ENCODE peak calls at places on chromosome 1, in ten cellular contexts. K is left ventricle myocardium inferior; Q is lower lobe of right lung; H is A172; P is RWPE2; I is activated CD8-positive, alpha-beta memory T cell treated with anti-CD3 and anti-CD28 coated beads, Interleukin-2, amount 50 U/mL, for 4 hours; J is spleen; L is activated CD4-positive, alpha-beta T cell treated with anti-CD3 and anti-CD28 coated beads, Interleukin-2, amount 50 U/mL, for 4 hours; R is activated gamma-delta T cell; M is heart right ventricle. B is an unnamed sample.

GRCh38 chr1:196114193-196114592 is 494.0 kb downstream of the KCNT2 start:
- DNase-seq in P (no peak), K (no peak), Q (no peak), I (no peak), M (no peak), L (no peak), J (no peak), H (no peak), R (no peak), B (no peak)

GRCh38 chr1:221439734-221440436 is 302.0 kb downstream of the DUSP10 start:
- DNase-seq in I (peak; percentile 25), H (peak; percentile 100), R (no peak), P (no peak), K (no peak), L (peak; percentile 21), M (no peak), J (no peak), Q (no peak), B (no peak)

GRCh38 chr1:109815809-109816791 is 52.4 kb upstream of the EPS8L3 start:
- DNase-seq in L (no peak), I (no peak), P (no peak), Q (no peak), M (no peak), K (no peak), R (no peak), J (no peak), H (no peak), B (no peak)

GRCh38 chr1:248817065-248817464 is 8.7 kb downstream of the SH3BP5L start:
- DNase-seq in J (peak; percentile 83), I (no peak), R (no peak), K (no peak), H (no peak), P (no peak), Q (no peak), M (no peak), L (no peak), B (no peak)

GRCh38 chr1:86687595-86687994 is 16.8 kb upstream of the SH3GLB1 start:
- DNase-seq in H (no peak), I (no peak), M (no peak), L (no peak), R (no peak), J (no peak), K (no peak), P (no peak), Q (no peak), B (no peak)

GRCh38 chr1:72567511-72567910 is 285.2 kb upstream of the NEGR1 start:
- DNase-seq in H (no peak), M (no peak), R (no peak), L (no peak), I (no peak), K (no peak), P (no peak), Q (no peak), J (no peak), B (no peak)

GRCh38 chr1:202237052-202237451 is 43.5 kb downstream of the LGR6 start:
- DNase-seq in P (no peak), I (no peak), Q (no peak), R (no peak), L (no peak), K (no peak), J (peak; percentile 61), M (peak; percentile 26), H (peak; percentile 59), B (peak; percentile 33)

GRCh38 chr1:18901952-18902522 is 318 bp downstream of the ALDH4A1 start:
- DNase-seq in R (no peak), P (no peak), L (no peak), Q (no peak), J (no peak), M (no peak), K (peak; percentile 25), I (no peak), H (no peak), B (no peak)

GRCh38 chr1:6519935-6520621 is 28.6 kb upstream of the PLEKHG5 start:
- DNase-seq in M (no peak), I (no peak), K (no peak), J (no peak), R (no peak), L (no peak), Q (no peak), H (peak; percentile 71), P (no peak), B (no peak)

GRCh38 chr1:56311766-56312165 is 267.6 kb downstream of the PLPP3 start:
- DNase-seq in H (no peak), R (no peak), J (no peak), L (no peak), Q (no peak), I (no peak), K (no peak), M (no peak), P (no peak), B (no peak)

GRCh38 chr1:2617981-2618470 is 14.8 kb downstream of the MMEL1 start:
- DNase-seq in K (no peak), I (no peak), J (no peak), H (no peak), Q (no peak), L (no peak), M (no peak), R (no peak), P (no peak), B (no peak)

GRCh38 chr1:228767636-228768344 is 32.5 kb downstream of the RHOU start:
- DNase-seq in L (no peak), H (no peak), R (no peak), K (no peak), I (no peak), M (no peak), Q (no peak), P (no peak), J (no peak), B (no peak)

GRCh38 chr1:156821801-156822200 is 5.2 kb upstream of the SH2D2A start:
- DNase-seq in K (no peak), R (no peak), J (no peak), M (no peak), P (no peak), H (no peak), L (no peak), I (peak; percentile 51), Q (no peak), B (no peak)

GRCh38 chr1:231883382-231883781 is 256.8 kb downstream of the DISC1 start:
- DNase-seq in Q (no peak), L (no peak), K (no peak), I (no peak), H (no peak), J (no peak), P (no peak), M (no peak), R (no peak), B (no peak)

GRCh38 chr1:77605246-77606026 is 77.0 kb downstream of the ZZZ3 start:
- DNase-seq in H (peak; percentile 77), P (no peak), I (no peak), J (no peak), K (peak; percentile 62), R (no peak), M (peak; percentile 53), L (no peak), Q (peak; percentile 75), B (peak; percentile 48)

GRCh38 chr1:197424467-197424866 is 156.4 kb downstream of the CRB1 start:
- DNase-seq in Q (no peak), H (no peak), K (no peak), M (no peak), J (no peak), L (no peak), R (no peak), P (no peak), I (no peak), B (no peak)

GRCh38 chr1:167052389-167052788 is 37.8 kb downstream of the GPA33 start:
- DNase-seq in H (no peak), K (no peak), Q (no peak), R (no peak), L (no peak), J (no peak), I (no peak), M (no peak), P (no peak), B (no peak)

GRCh38 chr1:99005537-99005942 is 879 bp upstream of the PLPPR5 start:
- DNase-seq in I (no peak), L (no peak), R (no peak), J (no peak), K (no peak), M (no peak), Q (no peak), P (no peak), H (no peak), B (no peak)

GRCh38 chr1:226549094-226549936 is 751 bp downstream of the STUM start:
- DNase-seq in I (no peak), P (no peak), L (no peak), H (no peak), R (no peak), Q (no peak), M (no peak), J (no peak), K (no peak), B (no peak)

GRCh38 chr1:53562256-53562982 is 103.2 kb downstream of the DMRTB1 start:
- DNase-seq in K (no peak), L (no peak), M (no peak), I (peak; percentile 24), J (peak; percentile 47), Q (no peak), H (no peak), P (peak; percentile 23), R (no peak), B (no peak)

GRCh38 chr1:232675267-232675666 is 45.3 kb upstream of the SIPA1L2 start:
- DNase-seq in J (no peak), I (no peak), P (no peak), K (no peak), M (no peak), L (no peak), Q (no peak), H (no peak), R (no peak), B (peak; percentile 71)

GRCh38 chr1:197976368-197976767 is 59.2 kb downstream of the LHX9 start:
- DNase-seq in I (no peak), L (no peak), M (no peak), J (no peak), H (no peak), K (no peak), R (no peak), P (no peak), Q (no peak), B (no peak)

GRCh38 chr1:15429701-15430149 is 8.5 kb upstream of the CTRC start:
- DNase-seq in Q (no peak), I (no peak), L (no peak), J (no peak), M (no peak), P (no peak), H (no peak), K (no peak), R (no peak), B (no peak)

GRCh38 chr1:12296623-12297022 is 66.8 kb downstream of the VPS13D start:
- DNase-seq in L (no peak), Q (no peak), K (no peak), P (no peak), M (no peak), R (no peak), I (no peak), J (no peak), H (peak; percentile 2), B (no peak)